ENCODE peak calls at places on chromosomes 12 and 14, in five cellular contexts. Z is foreskin fibroblast, K is cardiac muscle cell, I is prostate gland, D is uterus. V is an unnamed sample.

GRCh38 chr12:4997939-4998338 is 45.7 kb upstream of the KCNA5 start:
- DNase-seq in K (peak; percentile 72), D (peak; percentile 34), Z (peak; percentile 81), I (no peak), V (no peak)

GRCh38 chr12:71455028-71455737 is 15.6 kb downstream of the LGR5 start:
- DNase-seq in D (no peak), K (no peak), Z (no peak), I (no peak), V (no peak)

GRCh38 chr12:10847701-10848100 is 1.6 kb downstream of the PRR4 start:
- DNase-seq in Z (no peak), I (no peak), D (no peak), K (no peak), V (no peak)

GRCh38 chr14:26332966-26333365 is 264.9 kb downstream of the NOVA1 start:
- DNase-seq in K (peak; percentile 34), D (peak; percentile 67), Z (no peak), I (no peak), V (no peak)

GRCh38 chr14:33254876-33255275 is 316.2 kb downstream of the NPAS3 start:
- DNase-seq in Z (no peak), D (no peak), I (no peak), K (peak; percentile 5), V (no peak)

GRCh38 chr12:113130457-113131135 is 5.0 kb downstream of the RASAL1 start:
- DNase-seq in I (no peak), D (no peak), K (no peak), Z (no peak), V (no peak)

GRCh38 chr14:34046799-34047520 is 96.1 kb upstream of the EGLN3 start:
- DNase-seq in K (no peak), D (no peak), Z (no peak), I (no peak), V (no peak)

GRCh38 chr14:85883971-85884370 is 354.0 kb downstream of the FLRT2 start:
- DNase-seq in K (no peak), Z (no peak), D (no peak), I (no peak), V (no peak)

GRCh38 chr12:111785651-111786050 is 18.9 kb downstream of the ALDH2 start:
- DNase-seq in I (no peak), Z (no peak), D (no peak), K (peak; percentile 52), V (no peak)

GRCh38 chr12:77979597-77980250 is 149.0 kb downstream of the NAV3 start:
- DNase-seq in D (no peak), K (peak; percentile 44), Z (no peak), I (no peak), V (no peak)

GRCh38 chr14:47526591-47527244 is 148.7 kb downstream of the MDGA2 start:
- DNase-seq in I (no peak), Z (no peak), K (no peak), D (no peak), V (no peak)

GRCh38 chr12:14769837-14770494 is 33.3 kb downstream of the WBP11 start:
- DNase-seq in Z (peak; percentile 62), K (peak; percentile 76), I (peak; percentile 72), D (peak; percentile 77), V (peak; percentile 86)

GRCh38 chr12:93375906-93376305 is 1.8 kb upstream of the NUDT4 start:
- DNase-seq in Z (no peak), D (no peak), I (no peak), K (no peak), V (no peak)

GRCh38 chr12:11171953-11172675 is 1.1 kb downstream of the SMIM10L1 start:
- DNase-seq in K (peak; percentile 38), D (no peak), Z (no peak), I (no peak), V (no peak)

GRCh38 chr12:8692573-8692972 is 5.2 kb upstream of the RIMKLB start:
- DNase-seq in K (peak; percentile 71), I (peak; percentile 76), Z (peak; percentile 9), D (peak; percentile 77), V (peak; percentile 59)

GRCh38 chr12:68521321-68521839 is 89.3 kb upstream of the RAP1B start:
- DNase-seq in I (no peak), K (peak; percentile 83), Z (peak; percentile 59), D (no peak), V (no peak)

GRCh38 chr12:50333441-50333840 is 50.1 kb upstream of the LIMA1 start:
- DNase-seq in I (no peak), D (no peak), Z (no peak), K (no peak), V (no peak)

GRCh38 chr12:68587448-68587873 is 23.2 kb upstream of the RAP1B start:
- DNase-seq in I (no peak), D (no peak), K (no peak), Z (no peak), V (no peak)

GRCh38 chr12:49357099-49357678 is 10.1 kb upstream of the SPATS2 start:
- DNase-seq in I (no peak), D (no peak), K (peak; percentile 75), Z (peak; percentile 57), V (no peak)

GRCh38 chr12:14638066-14638465 is 58.3 kb downstream of the GUCY2C start:
- DNase-seq in K (no peak), Z (no peak), I (no peak), D (no peak), V (no peak)

GRCh38 chr14:104937161-104937560 is 12.5 kb downstream of the PLD4 start:
- DNase-seq in D (peak; percentile 8), Z (no peak), K (no peak), I (no peak), V (no peak)

GRCh38 chr14:102659797-102660196 is 67.3 kb downstream of the RCOR1 start:
- DNase-seq in I (no peak), Z (peak; percentile 29), D (no peak), K (peak; percentile 64), V (no peak)

GRCh38 chr12:131421506-131422184 is 289.2 kb upstream of the SFSWAP start:
- DNase-seq in Z (no peak), K (no peak), I (no peak), D (no peak), V (no peak)

GRCh38 chr12:51955702-51956101 is 4.2 kb downstream of the ACVR1B start:
- DNase-seq in Z (no peak), I (no peak), D (no peak), K (no peak), V (no peak)

GRCh38 chr12:38053655-38054464 is 262.7 kb upstream of the ALG10B start:
- DNase-seq in Z (no peak), I (no peak), K (no peak), D (no peak), V (no peak)

GRCh38 chr12:104285740-104286537 is 17.6 kb upstream of the EID3 start:
- DNase-seq in K (peak; percentile 22), Z (no peak), D (no peak), I (no peak), V (no peak)
- H3K4me3 ChIP-seq in K (peak overlapping the region; percentile 43), Z (peak overlapping the region; percentile 100), D (no peak overlapping the region), I (no peak overlapping the region), V (peak overlapping the region; percentile 73)

GRCh38 chr14:67814826-67815225 is 1.6 kb downstream of the ZFYVE26 start:
- DNase-seq in D (no peak), K (no peak), I (no peak), Z (no peak), V (no peak)
- H3K4me3 ChIP-seq in D (no peak overlapping the region), K (no peak overlapping the region), I (no peak overlapping the region), Z (peak overlapping the region; percentile 84), V (no peak overlapping the region)

GRCh38 chr14:37591311-37591940 is 3.6 kb downstream of the FOXA1 start:
- DNase-seq in Z (no peak), D (no peak), K (no peak), I (peak; percentile 79), V (no peak)
- H3K4me3 ChIP-seq in Z (no peak overlapping the region), D (no peak overlapping the region), K (no peak overlapping the region), I (peak overlapping the region; percentile 59), V (peak overlapping the region; percentile 20)

GRCh38 chr12:1919763-1920162 is 1.3 kb upstream of the CACNA2D4 start:
- DNase-seq in K (no peak), Z (no peak), D (no peak), I (no peak), V (no peak)

GRCh38 chr12:1919284-1919683 is 832 bp upstream of the CACNA2D4 start:
- DNase-seq in K (no peak), D (no peak), Z (no peak), I (no peak), V (peak; percentile 5)

GRCh38 chr12:1917172-1918070 is 1.0 kb downstream of the CACNA2D4 start:
- DNase-seq in D (peak; percentile 12), I (no peak), K (no peak), Z (no peak), V (no peak)

GRCh38 chr12:1918875-1919236 is 404 bp upstream of the CACNA2D4 start:
- DNase-seq in Z (no peak), I (no peak), K (no peak), D (no peak), V (no peak)

GRCh38 chr12:1918081-1918874 is at the start of gene CACNA2D4:
- DNase-seq in I (no peak), D (no peak), Z (no peak), K (no peak), V (no peak)
- H3K4me3 ChIP-seq in I (no peak within 1 kb of the TSS), D (no peak within 1 kb of the TSS), Z (no peak within 1 kb of the TSS), K (no peak within 1 kb of the TSS), V (no peak within 1 kb of the TSS)

GRCh38 chr12:117189725-117190209 is 503 bp downstream of the FBXO21 start:
- DNase-seq in K (peak; percentile 21), Z (peak; percentile 41), I (no peak), D (peak; percentile 25), V (peak; percentile 36)

GRCh38 chr12:117192057-117192456 is 1.8 kb upstream of the FBXO21 start:
- DNase-seq in Z (no peak), D (no peak), K (peak; percentile 58), I (no peak), V (peak; percentile 31)

GRCh38 chr12:117188121-117188665 is 2.1 kb downstream of the FBXO21 start:
- DNase-seq in D (no peak), Z (no peak), I (no peak), K (peak; percentile 11), V (no peak)

GRCh38 chr12:117188961-117189724 is 1.1 kb downstream of the FBXO21 start:
- DNase-seq in I (no peak), K (peak; percentile 65), D (peak; percentile 18), Z (peak; percentile 43), V (peak; percentile 50)

DNA sequence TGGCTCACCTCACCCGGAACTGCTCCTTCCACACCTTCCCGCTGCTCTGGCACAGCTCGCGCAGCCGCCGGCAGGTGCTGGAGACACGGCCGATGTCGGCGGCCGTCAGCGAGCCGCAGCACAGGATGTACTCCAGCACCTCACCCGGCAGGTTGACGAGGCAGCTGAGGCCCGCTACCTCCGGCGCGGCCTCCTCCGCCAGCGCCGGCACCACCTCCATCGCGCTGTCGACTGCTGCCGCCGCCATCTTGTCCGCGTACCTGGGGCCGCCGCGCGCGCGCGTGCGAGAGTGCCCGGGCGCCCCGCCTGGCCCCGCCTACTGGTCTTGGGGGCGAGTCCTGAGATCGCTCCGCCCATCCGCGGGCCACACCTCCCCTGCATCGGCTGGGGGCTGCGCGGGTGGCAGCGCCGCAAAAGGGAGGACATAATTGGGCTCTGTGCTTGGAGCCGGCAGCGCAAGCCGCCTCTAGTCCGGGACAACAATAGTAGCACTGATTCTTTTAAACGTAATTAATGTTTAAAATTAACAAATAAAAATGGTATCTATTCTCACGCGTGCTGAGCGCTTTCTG is at the start of gene FBXO21:
- DNase-seq in I (peak; percentile 90), D (peak; percentile 90), Z (peak; percentile 83), K (peak; percentile 89), V (peak; percentile 97)
- H3K4me3 ChIP-seq in I (peak within 1 kb of the TSS; percentile 87), D (peak within 1 kb of the TSS; percentile 74), Z (peak within 1 kb of the TSS; percentile 91), K (peak within 1 kb of the TSS; percentile 83), V (peak within 1 kb of the TSS; percentile 68)

V was measured in ovary.